ENCODE peak calls at places on chromosome 17, in five cellular contexts. One of them, this sample, is unnamed.

GRCh38 chr17:35130392-35130791 is 9.0 kb downstream of the FNDC8 start:
- DNase-seq in nephron progenitor cell: no peak
- DNase-seq in stimulated activated CD8-positive, alpha-beta memory T cell treated with anti-CD3 and anti-CD28 coated beads, Interleukin-4, amount 100 ng/mL, for 24 hours: no peak
- DNase-seq in IMR-90: no peak
- DNase-seq in RWPE1: no peak
- DNase-seq in this sample: no peak

GRCh38 chr17:17096438-17097178 is 54.4 kb downstream of the MPRIP start:
- DNase-seq in RWPE1: no peak
- DNase-seq in IMR-90: peak
- DNase-seq in nephron progenitor cell: no peak
- DNase-seq in stimulated activated CD8-positive, alpha-beta memory T cell treated with anti-CD3 and anti-CD28 coated beads, Interleukin-4, amount 100 ng/mL, for 24 hours: no peak
- DNase-seq in this sample: no peak

GRCh38 chr17:73323622-73324455 is 12.0 kb upstream of the CDC42EP4 start:
- DNase-seq in IMR-90: peak
- DNase-seq in RWPE1: no peak
- DNase-seq in nephron progenitor cell: no peak
- DNase-seq in stimulated activated CD8-positive, alpha-beta memory T cell treated with anti-CD3 and anti-CD28 coated beads, Interleukin-4, amount 100 ng/mL, for 24 hours: no peak
- DNase-seq in this sample: no peak

GRCh38 chr17:50093807-50094206 is 1.3 kb upstream of the PDK2 start:
- DNase-seq in stimulated activated CD8-positive, alpha-beta memory T cell treated with anti-CD3 and anti-CD28 coated beads, Interleukin-4, amount 100 ng/mL, for 24 hours: no peak
- DNase-seq in IMR-90: no peak
- DNase-seq in RWPE1: no peak
- DNase-seq in nephron progenitor cell: no peak
- DNase-seq in this sample: no peak

GRCh38 chr17:67260051-67260987 is 15.3 kb upstream of the HELZ start:
- DNase-seq in RWPE1: no peak
- DNase-seq in nephron progenitor cell: no peak
- DNase-seq in IMR-90: peak
- DNase-seq in stimulated activated CD8-positive, alpha-beta memory T cell treated with anti-CD3 and anti-CD28 coated beads, Interleukin-4, amount 100 ng/mL, for 24 hours: no peak
- DNase-seq in this sample: no peak

GRCh38 chr17:60577147-60577925 is 22.7 kb upstream of the PPM1D start:
- DNase-seq in IMR-90: peak
- DNase-seq in nephron progenitor cell: no peak
- DNase-seq in RWPE1: no peak
- DNase-seq in stimulated activated CD8-positive, alpha-beta memory T cell treated with anti-CD3 and anti-CD28 coated beads, Interleukin-4, amount 100 ng/mL, for 24 hours: no peak
- DNase-seq in this sample: no peak

GRCh38 chr17:59840329-59840907 is 52.3 kb downstream of the TUBD1 start:
- DNase-seq in stimulated activated CD8-positive, alpha-beta memory T cell treated with anti-CD3 and anti-CD28 coated beads, Interleukin-4, amount 100 ng/mL, for 24 hours: no peak
- DNase-seq in IMR-90: no peak
- DNase-seq in nephron progenitor cell: no peak
- DNase-seq in RWPE1: no peak
- DNase-seq in this sample: peak

GRCh38 chr17:45775576-45776011 is 8.5 kb upstream of the CRHR1 start:
- DNase-seq in RWPE1: no peak
- DNase-seq in stimulated activated CD8-positive, alpha-beta memory T cell treated with anti-CD3 and anti-CD28 coated beads, Interleukin-4, amount 100 ng/mL, for 24 hours: no peak
- DNase-seq in nephron progenitor cell: no peak
- DNase-seq in IMR-90: no peak
- DNase-seq in this sample: no peak

GRCh38 chr17:13575922-13576419 is 25.8 kb downstream of the HS3ST3A1 start:
- DNase-seq in stimulated activated CD8-positive, alpha-beta memory T cell treated with anti-CD3 and anti-CD28 coated beads, Interleukin-4, amount 100 ng/mL, for 24 hours: no peak
- DNase-seq in IMR-90: peak
- DNase-seq in RWPE1: no peak
- DNase-seq in nephron progenitor cell: no peak
- DNase-seq in this sample: peak